ENCODE peak calls at places on chromosomes 4 and X, in six cellular contexts. K is NCI-H1092 treated with DMSO at 0.1 percent for 48 hours; Y is effector CD8-positive, alpha-beta T cell; Q is anterior cingulate cortex; U is stimulated activated naive CD8-positive, alpha-beta T cell treated with anti-CD3 and anti-CD28 coated beads, Interleukin-15, Interleukin-2, amounts not matched to agents 100 U/mL and 50 U/mL, for 24 hours; E is psoas muscle. C is an unnamed sample.

GRCh38 chrX:21883258-21883657 is 27.5 kb downstream of the YY2 start:
- DNase-seq in U (no peak), E (no peak), Y (no peak), K (no peak), Q (no peak), C (no peak)

GRCh38 chrX:40773809-40774208 is 38.5 kb upstream of the MED14 start:
- DNase-seq in U (no peak), Q (no peak), E (no peak), K (no peak), Y (no peak), C (no peak)

GRCh38 chr4:164648151-164648848 is 105.6 kb upstream of the SMIM31 start:
- DNase-seq in Q (no peak), K (no peak), U (no peak), Y (no peak), E (no peak), C (no peak)

GRCh38 chr4:17091104-17091503 is 192.7 kb upstream of the LDB2 start:
- DNase-seq in Q (no peak), U (no peak), K (no peak), E (no peak), Y (no peak), C (no peak)

GRCh38 chr4:61380865-61381264 is 180.7 kb downstream of the ADGRL3 start:
- DNase-seq in Y (no peak), U (no peak), Q (no peak), E (no peak), K (peak; percentile 79), C (no peak)

GRCh38 chr4:161332696-161333095 is 831.1 kb downstream of the FSTL5 start:
- DNase-seq in Y (no peak), K (no peak), Q (no peak), U (no peak), E (no peak), C (no peak)

GRCh38 chr4:1775731-1776500 is 17.2 kb upstream of the FGFR3 start:
- DNase-seq in Q (peak; percentile 87), K (no peak), E (no peak), Y (no peak), U (no peak), C (no peak)

GRCh38 chr4:20253799-20254409 is 2.2 kb downstream of the SLIT2 start:
- DNase-seq in Q (no peak), K (peak; percentile 39), U (no peak), E (peak; percentile 71), Y (no peak), C (no peak)

GRCh38 chr4:190016369-190017289 is 10.4 kb downstream of the FRG2 start:
- DNase-seq in Y (no peak), E (no peak), U (no peak), K (no peak), Q (no peak), C (no peak)

GRCh38 chrX:4240541-4241194 is 527.2 kb upstream of the PRKX start:
- DNase-seq in U (no peak), Y (no peak), K (no peak), E (no peak), Q (no peak), C (no peak)

GRCh38 chr4:159484861-159485260 is 382.0 kb downstream of the RAPGEF2 start:
- DNase-seq in Q (no peak), E (no peak), U (no peak), Y (no peak), K (no peak), C (no peak)

GRCh38 chr4:80078361-80079092 is 5.5 kb upstream of the ANTXR2 start:
- DNase-seq in Y (no peak), K (no peak), E (no peak), U (no peak), Q (no peak), C (no peak)

GRCh38 chr4:83335691-83336090 is 1.0 kb upstream of the HPSE start:
- DNase-seq in E (no peak), Q (no peak), Y (no peak), U (no peak), K (no peak), C (no peak)

GRCh38 chr4:182801626-182802025 is 115.6 kb downstream of the DCTD start:
- DNase-seq in E (no peak), Q (no peak), K (no peak), U (no peak), Y (no peak), C (no peak)

GRCh38 chr4:128630881-128631280 is 178.6 kb upstream of the JADE1 start:
- DNase-seq in U (no peak), E (no peak), Q (no peak), K (no peak), Y (no peak), C (no peak)

GRCh38 chrX:37454537-37455285 is 105.5 kb downstream of the PRRG1 start:
- DNase-seq in E (no peak), Y (no peak), U (no peak), Q (no peak), K (no peak), C (no peak)

GRCh38 chr4:72326692-72327632 is 242.1 kb downstream of the ADAMTS3 start:
- DNase-seq in Y (no peak), U (no peak), K (peak; percentile 30), E (no peak), Q (no peak), C (no peak)

GRCh38 chrX:10447577-10448214 is 172.7 kb downstream of the MID1 start:
- DNase-seq in Y (no peak), K (no peak), U (no peak), E (no peak), Q (no peak), C (no peak)

GRCh38 chrX:103656623-103657022 is 27.8 kb downstream of the TCEAL1 start:
- DNase-seq in Q (no peak), E (no peak), K (no peak), Y (no peak), U (no peak), C (no peak)

GRCh38 chr4:56850910-56851309 is 29.4 kb upstream of the SPINK2 start:
- DNase-seq in Y (no peak), U (no peak), E (no peak), K (no peak), Q (no peak), C (no peak)

GRCh38 chr4:177554966-177555574 is 112.8 kb upstream of the AGA start:
- DNase-seq in Q (no peak), K (peak; percentile 1), Y (no peak), U (peak; percentile 24), E (no peak), C (no peak)

GRCh38 chrX:30865020-30865419 is 24.0 kb downstream of the TAB3 start:
- DNase-seq in Q (no peak), K (no peak), Y (no peak), E (no peak), U (peak; percentile 16), C (no peak)

GRCh38 chr4:185840201-185840600 is 28.2 kb upstream of the SORBS2 start:
- DNase-seq in U (no peak), E (no peak), K (no peak), Y (no peak), Q (no peak), C (no peak)

GRCh38 chr4:126678608-126679007 is 954.1 kb upstream of the INTU start:
- DNase-seq in U (no peak), K (no peak), Y (no peak), E (no peak), Q (no peak), C (no peak)

GRCh38 chr4:186225848-186226247 is 1.5 kb upstream of the KLKB1 start:
- DNase-seq in K (no peak), U (no peak), Y (no peak), Q (no peak), E (no peak), C (no peak)

GRCh38 chrX:11647048-11647650 is 18.6 kb downstream of the ARHGAP6 start:
- DNase-seq in Y (no peak), Q (no peak), U (no peak), E (no peak), K (no peak), C (no peak)

GRCh38 chrX:123138473-123138872 is 45.6 kb upstream of the GRIA3 start:
- DNase-seq in Y (no peak), E (no peak), U (no peak), Q (no peak), K (no peak), C (no peak)